ENCODE peak calls at places on chromosomes 7 and 10, in eight cellular contexts. W is CD4-positive, alpha-beta T cell; U is HCT116; E is NB4; I is esophagus squamous epithelium; M is fibroblast of pulmonary artery; K is tibial nerve; Q is brain microvascular endothelial cell. N is an unnamed sample.
A peak's percentile ranks its signal among the peaks of the same experiment; 100 is the strongest.

GRCh38 chr7:94405506-94405905 is 10.8 kb downstream of the COL1A2 start:
- DNase-seq in W (no peak), U (no peak), E (no peak), I (no peak), M (no peak), K (no peak), Q (no peak), N (no peak)

GRCh38 chr7:69687739-69688431 is 89.6 kb downstream of the AUTS2 start:
- DNase-seq in W (no peak), U (no peak), E (no peak), I (no peak), M (no peak), K (no peak), Q (no peak), N (no peak)

GRCh38 chr10:27512548-27512947 is 8.4 kb downstream of the RAB18 start:
- DNase-seq in W (no peak), U (no peak), E (no peak), I (no peak), M (no peak), K (no peak), Q (no peak), N (no peak)

GRCh38 chr10:42970451-42971250 is 106.2 kb upstream of the RET start:
- DNase-seq in W (no peak), U (no peak), E (peak; percentile 78), I (no peak), M (no peak), K (no peak), Q (no peak), N (peak; percentile 7)

GRCh38 chr7:149828357-149829309 is 9.5 kb upstream of the ZNF862 start:
- DNase-seq in W (no peak), U (no peak), E (no peak), I (no peak), M (no peak), K (no peak), Q (no peak), N (no peak)

GRCh38 chr7:6049780-6050179 is 18.6 kb downstream of the ANKRD61 start:
- DNase-seq in W (no peak), U (no peak), E (no peak), I (no peak), M (no peak), K (no peak), Q (no peak), N (no peak)

GRCh38 chr10:31157125-31157983 is 125.7 kb upstream of the ZNF438 start:
- DNase-seq in W (no peak), U (no peak), E (no peak), I (no peak), M (peak; percentile 57), K (peak; percentile 46), Q (no peak), N (no peak)

GRCh38 chr7:100812729-100813128 is 14.6 kb downstream of the EPHB4 start:
- DNase-seq in W (no peak), U (no peak), E (no peak), I (no peak), M (no peak), K (no peak), Q (no peak), N (no peak)

GRCh38 chr7:150325110-150325611 is 1.8 kb upstream of the ACTR3C start:
- DNase-seq in W (no peak), U (no peak), E (peak; percentile 47), I (no peak), M (peak; percentile 77), K (no peak), Q (no peak), N (no peak)

GRCh38 chr7:87483131-87483530 is 7.7 kb upstream of the ABCB4 start:
- DNase-seq in W (no peak), U (no peak), E (no peak), I (no peak), M (no peak), K (no peak), Q (no peak), N (no peak)

GRCh38 chr7:87851242-87851641 is 24.9 kb downstream of the SLC25A40 start:
- DNase-seq in W (no peak), U (no peak), E (no peak), I (no peak), M (no peak), K (no peak), Q (peak; percentile 14), N (no peak)

GRCh38 chr7:3245077-3245476 is 56.0 kb upstream of the SDK1 start:
- DNase-seq in W (no peak), U (no peak), E (no peak), I (no peak), M (no peak), K (no peak), Q (no peak), N (no peak)

GRCh38 chr10:30591249-30591670 is 38.3 kb downstream of the LYZL2 start:
- DNase-seq in W (no peak), U (peak; percentile 37), E (peak; percentile 59), I (no peak), M (peak; percentile 72), K (peak; percentile 20), Q (peak; percentile 32), N (peak; percentile 22)

GRCh38 chr10:80191589-80192270 is 13.6 kb downstream of the ANXA11 start:
- DNase-seq in W (no peak), U (no peak), E (no peak), I (no peak), M (no peak), K (no peak), Q (no peak), N (peak; percentile 71)

GRCh38 chr10:53469383-53469782 is 696.8 kb upstream of the MBL2 start:
- DNase-seq in W (no peak), U (no peak), E (no peak), I (no peak), M (no peak), K (no peak), Q (no peak), N (no peak)

GRCh38 chr10:12435348-12435747 is 86.0 kb downstream of the CAMK1D start:
- DNase-seq in W (no peak), U (no peak), E (no peak), I (no peak), M (no peak), K (no peak), Q (no peak), N (no peak)

GRCh38 chr7:111587715-111588433 is 25.6 kb upstream of the IMMP2L start:
- DNase-seq in W (no peak), U (no peak), E (no peak), I (no peak), M (peak; percentile 4), K (no peak), Q (peak; percentile 40), N (no peak)

GRCh38 chr10:70381491-70382421 is 669 bp downstream of the LRRC20 start:
- DNase-seq in W (peak; percentile 47), U (no peak), E (peak; percentile 73), I (no peak), M (peak; percentile 27), K (no peak), Q (peak; percentile 2), N (peak; percentile 24)

GRCh38 chr10:131790021-131790420 is 110.8 kb upstream of the PPP2R2D start:
- DNase-seq in W (no peak), U (peak; percentile 46), E (peak; percentile 51), I (no peak), M (no peak), K (no peak), Q (no peak), N (no peak)

GRCh38 chr7:158827411-158828342 is 1.6 kb downstream of the ESYT2 start:
- DNase-seq in W (no peak), U (no peak), E (peak; percentile 83), I (no peak), M (peak; percentile 45), K (no peak), Q (no peak), N (no peak)

GRCh38 chr10:102247724-102248123 is 2.4 kb downstream of the GBF1 start:
- DNase-seq in W (no peak), U (no peak), E (no peak), I (no peak), M (no peak), K (no peak), Q (no peak), N (no peak)

GRCh38 chr7:54189330-54189729 is 352.8 kb upstream of the VSTM2A start:
- DNase-seq in W (no peak), U (no peak), E (no peak), I (no peak), M (no peak), K (no peak), Q (no peak), N (no peak)

GRCh38 chr10:73906524-73907447 is 4.1 kb upstream of the PLAU start:
- DNase-seq in W (no peak), U (peak; percentile 91), E (peak; percentile 87), I (no peak), M (peak; percentile 99), K (peak; percentile 68), Q (peak; percentile 94), N (no peak)
- TF ChIP-seq CTCF in W (no peak), U (no peak), E (no peak), I (no peak), M (no peak), K (no peak), Q (peak; percentile 14), N (no peak)

GRCh38 chr7:110131344-110131743 is 959.6 kb upstream of the LRRN3 start:
- DNase-seq in W (no peak), U (no peak), E (no peak), I (no peak), M (no peak), K (no peak), Q (no peak), N (no peak)

GRCh38 chr7:110129159-110129558 is 961.8 kb upstream of the LRRN3 start:
- DNase-seq in W (no peak), U (no peak), E (no peak), I (no peak), M (no peak), K (no peak), Q (no peak), N (no peak)

GRCh38 chr7:110130669-110131068 is 960.3 kb upstream of the LRRN3 start:
- DNase-seq in W (no peak), U (no peak), E (no peak), I (no peak), M (no peak), K (no peak), Q (no peak), N (no peak)
- TF ChIP-seq CTCF in W (no peak), U (peak; percentile 27), E (no peak), I (no peak), M (no peak), K (no peak), Q (peak; percentile 26), N (no peak)

GRCh38 chr7:136213012-136213411 is 235.9 kb upstream of the MTPN start:
- DNase-seq in W (no peak), U (no peak), E (no peak), I (no peak), M (no peak), K (no peak), Q (no peak), N (no peak)

GRCh38 chr7:136214356-136214755 is 237.2 kb upstream of the MTPN start:
- DNase-seq in W (no peak), U (peak; percentile 0), E (no peak), I (no peak), M (no peak), K (no peak), Q (no peak), N (no peak)
- TF ChIP-seq CTCF in W (no peak), U (peak; percentile 39), E (no peak), I (no peak), M (no peak), K (no peak), Q (peak; percentile 7), N (no peak)

GRCh38 chr10:45594276-45595157 is 78.1 kb downstream of the ZFAND4 start:
- DNase-seq in W (peak; percentile 88), U (peak; percentile 86), E (peak; percentile 92), I (peak; percentile 69), M (peak; percentile 92), K (peak; percentile 82), Q (peak; percentile 71), N (peak; percentile 89)
- TF ChIP-seq CTCF in W (no peak), U (no peak), E (no peak), I (peak; percentile 26), M (no peak), K (peak; percentile 27), Q (no peak), N (no peak)

GRCh38 chr10:72278668-72279393 is 5.1 kb downstream of the DDIT4 start:
- DNase-seq in W (no peak), U (no peak), E (no peak), I (no peak), M (no peak), K (no peak), Q (no peak), N (no peak)
- TF ChIP-seq CTCF in W (no peak), U (peak; percentile 45), E (no peak), I (peak; percentile 17), M (no peak), K (peak; percentile 19), Q (peak; percentile 29), N (no peak)

N was measured in natural killer cell.